ENCODE peak calls at places on chromosomes 2 and 18, in nine cellular contexts. T is adrenal gland, H is Peyer's patch, S is A549, I is RWPE2, W is cardiac muscle cell, M is uterus, Z is AG04450, F is psoas muscle. A is an unnamed sample.

GRCh38 chr2:110852541-110853263 is 120.3 kb downstream of the ACOXL start:
- DNase-seq in T (no peak), H (no peak), S (no peak), I (no peak), W (no peak), M (no peak), Z (no peak), F (no peak), A (no peak)

GRCh38 chr2:109623923-109624322 is 9.8 kb downstream of the SOWAHC start:
- DNase-seq in T (no peak), H (no peak), S (no peak), I (no peak), W (no peak), M (no peak), Z (no peak), F (no peak), A (no peak)

GRCh38 chr2:85886585-85886984 is 2.2 kb downstream of the ST3GAL5 start:
- DNase-seq in T (peak), H (no peak), S (peak), I (no peak), W (no peak), M (peak), Z (peak), F (peak), A (peak)

GRCh38 chr2:72712304-72712703 is 113.5 kb downstream of the EXOC6B start:
- DNase-seq in T (no peak), H (no peak), S (no peak), I (no peak), W (no peak), M (no peak), Z (no peak), F (no peak), A (no peak)

GRCh38 chr2:196293751-196294486 is 122.5 kb upstream of the STK17B start:
- DNase-seq in T (peak), H (no peak), S (peak), I (no peak), W (no peak), M (no peak), Z (peak), F (no peak), A (no peak)

GRCh38 chr2:97728091-97728596 is 14.8 kb downstream of the ZAP70 start:
- DNase-seq in T (no peak), H (no peak), S (no peak), I (peak), W (peak), M (no peak), Z (no peak), F (no peak), A (no peak)

GRCh38 chr2:83967854-83968253 is 491.2 kb downstream of the SUCLG1 start:
- DNase-seq in T (no peak), H (no peak), S (peak), I (no peak), W (no peak), M (no peak), Z (no peak), F (no peak), A (no peak)

GRCh38 chr2:118278046-118278445 is 189.8 kb downstream of the INSIG2 start:
- DNase-seq in T (no peak), H (no peak), S (peak), I (no peak), W (no peak), M (no peak), Z (no peak), F (no peak), A (no peak)

GRCh38 chr18:57649536-57650495 is 28.2 kb upstream of the NARS1 start:
- DNase-seq in T (peak), H (no peak), S (peak), I (no peak), W (no peak), M (no peak), Z (no peak), F (no peak), A (no peak)

GRCh38 chr2:239202836-239203235 is 198.0 kb downstream of the HDAC4 start:
- DNase-seq in T (no peak), H (no peak), S (no peak), I (no peak), W (no peak), M (no peak), Z (no peak), F (peak), A (no peak)

GRCh38 chr18:62505669-62506494 is 16.9 kb upstream of the ZCCHC2 start:
- DNase-seq in T (no peak), H (no peak), S (no peak), I (no peak), W (no peak), M (no peak), Z (no peak), F (no peak), A (no peak)

GRCh38 chr18:59516356-59517155 is 157.5 kb upstream of the LMAN1 start:
- DNase-seq in T (peak), H (no peak), S (peak), I (no peak), W (peak), M (peak), Z (peak), F (no peak), A (no peak)

GRCh38 chr2:168169097-168169745 is 78.2 kb downstream of the STK39 start:
- DNase-seq in T (no peak), H (no peak), S (no peak), I (no peak), W (no peak), M (no peak), Z (peak), F (no peak), A (no peak)

GRCh38 chr2:68155618-68156017 is 2.1 kb upstream of the PNO1 start:
- DNase-seq in T (no peak), H (no peak), S (no peak), I (no peak), W (no peak), M (no peak), Z (no peak), F (no peak), A (no peak)

GRCh38 chr2:39437522-39438296 is 624 bp upstream of the MAP4K3 start:
- DNase-seq in T (peak), H (peak), S (peak), I (no peak), W (no peak), M (peak), Z (no peak), F (peak), A (no peak)

GRCh38 chr18:48802543-48803428 is 148.0 kb downstream of the SMAD7 start:
- DNase-seq in T (no peak), H (no peak), S (no peak), I (peak), W (peak), M (peak), Z (no peak), F (peak), A (no peak)

GRCh38 chr2:165610591-165611029 is 141.1 kb downstream of the CSRNP3 start:
- DNase-seq in T (no peak), H (no peak), S (no peak), I (no peak), W (no peak), M (no peak), Z (no peak), F (no peak), A (no peak)

GRCh38 chr18:10012526-10012925 is 98.7 kb downstream of the VAPA start:
- DNase-seq in T (no peak), H (no peak), S (no peak), I (no peak), W (no peak), M (no peak), Z (no peak), F (no peak), A (no peak)

GRCh38 chr2:165198181-165198580 is 5.7 kb downstream of the SCN3A start:
- DNase-seq in T (no peak), H (no peak), S (no peak), I (no peak), W (no peak), M (no peak), Z (no peak), F (no peak), A (no peak)

GRCh38 chr2:890214-890613 is 60.4 kb upstream of the SNTG2 start:
- DNase-seq in T (no peak), H (no peak), S (no peak), I (no peak), W (no peak), M (no peak), Z (no peak), F (no peak), A (no peak)

GRCh38 chr2:45980161-45980852 is 316.9 kb upstream of the EPAS1 start:
- DNase-seq in T (no peak), H (no peak), S (no peak), I (no peak), W (no peak), M (no peak), Z (no peak), F (no peak), A (no peak)

GRCh38 chr2:186093168-186093567 is 354.6 kb downstream of the FSIP2 start:
- DNase-seq in T (no peak), H (no peak), S (no peak), I (no peak), W (no peak), M (no peak), Z (no peak), F (no peak), A (no peak)

GRCh38 chr2:68469935-68470334 is 2.5 kb downstream of the APLF start:
- DNase-seq in T (no peak), H (no peak), S (no peak), I (no peak), W (no peak), M (no peak), Z (no peak), F (no peak), A (no peak)

GRCh38 chr18:56648307-56648706 is 2.9 kb upstream of the WDR7 start:
- DNase-seq in T (no peak), H (no peak), S (no peak), I (no peak), W (no peak), M (no peak), Z (no peak), F (no peak), A (no peak)

GRCh38 chr18:56641714-56642331 is 3.4 kb upstream of the TXNL1 start:
- DNase-seq in T (no peak), H (no peak), S (peak), I (no peak), W (no peak), M (no peak), Z (no peak), F (no peak), A (no peak)

GRCh38 chr18:56650056-56650455 is 1.1 kb upstream of the WDR7 start:
- DNase-seq in T (no peak), H (no peak), S (no peak), I (no peak), W (no peak), M (no peak), Z (no peak), F (no peak), A (no peak)

GRCh38 chr18:56647071-56647470 is 4.1 kb upstream of the WDR7 start:
- DNase-seq in T (no peak), H (no peak), S (no peak), I (no peak), W (no peak), M (no peak), Z (no peak), F (no peak), A (no peak)

DNA sequence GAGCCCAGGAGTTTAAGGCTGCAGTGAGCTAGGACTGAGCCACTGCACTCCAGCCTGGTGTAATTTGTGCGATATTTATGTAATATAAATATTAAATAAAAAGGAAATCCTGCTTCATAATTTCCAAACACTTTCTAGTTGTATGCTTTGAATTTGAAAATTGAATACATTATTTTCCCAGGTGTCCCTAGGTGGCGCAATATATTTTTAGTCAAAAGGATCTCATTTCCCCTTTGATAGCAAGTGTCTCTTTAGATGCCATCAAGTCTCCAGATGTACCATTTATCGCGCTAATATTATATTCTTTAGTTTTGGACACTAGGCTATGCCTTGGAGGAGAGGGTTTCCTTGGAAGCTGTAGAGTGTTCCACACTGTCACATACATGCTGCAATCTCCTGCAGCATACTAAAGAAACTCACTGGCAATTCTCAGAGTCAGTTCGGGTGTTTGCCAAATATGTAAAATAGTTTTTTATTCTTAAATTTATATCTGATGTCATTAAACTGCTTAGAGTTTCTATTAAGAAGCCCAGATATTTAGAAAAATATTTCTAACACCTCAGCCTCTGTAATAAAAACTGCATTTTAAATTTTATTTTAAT is 5.6 kb upstream of the WDR7 start:
- DNase-seq in T (no peak), H (no peak), S (peak), I (no peak), W (peak), M (no peak), Z (no peak), F (no peak), A (no peak)
- TF ChIP-seq CTCF in T (peak), H (peak), S (peak), I (peak), W (peak), M (no peak), Z (peak), F (peak), A (peak)

DNA sequence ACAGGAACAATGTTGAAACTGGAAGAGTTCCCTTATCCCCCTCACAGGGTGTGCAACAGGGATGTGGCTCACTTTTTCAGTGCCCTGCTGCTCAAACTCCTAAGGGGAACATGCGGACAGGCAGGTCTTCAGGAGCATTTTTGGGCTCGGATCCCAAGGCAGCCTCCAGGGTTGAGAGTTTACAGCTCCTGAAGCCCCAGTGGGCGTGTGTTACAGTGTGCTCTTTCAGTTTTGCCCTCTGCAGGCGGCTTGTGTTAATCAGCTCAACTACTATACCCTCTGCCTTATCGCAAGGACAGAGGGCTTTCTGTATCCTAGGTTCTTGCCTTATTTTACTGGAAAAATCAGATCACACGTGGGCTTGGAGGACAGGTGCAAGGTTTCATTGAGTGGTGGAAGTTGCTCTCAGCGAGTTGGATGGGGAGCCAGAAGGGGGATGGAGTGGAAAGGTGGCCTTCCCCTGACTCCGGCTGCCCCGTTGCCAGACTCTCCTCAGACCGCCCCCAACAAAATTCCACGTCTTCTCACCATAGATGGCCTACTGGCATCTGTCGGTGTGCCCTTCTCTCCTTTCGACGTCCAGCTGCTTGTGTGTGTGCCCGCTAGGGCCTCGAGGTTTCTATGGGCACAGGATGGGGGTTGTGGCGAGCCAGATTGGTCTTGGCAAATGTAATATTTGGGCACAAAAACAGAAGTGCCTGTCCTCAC is 541.9 kb downstream of the TMX3 start:
- DNase-seq in T (no peak), H (no peak), S (peak), I (no peak), W (peak), M (no peak), Z (no peak), F (no peak), A (no peak)
- H3K4me3 ChIP-seq in T (no peak), H (no peak), S (no peak), I (no peak), W (no peak), M (no peak), Z (no peak), F (no peak), A (no peak)

GRCh38 chr2:25039126-25039525 is 2.8 kb upstream of the EFR3B start:
- DNase-seq in T (no peak), H (no peak), S (no peak), I (no peak), W (no peak), M (no peak), Z (no peak), F (no peak), A (no peak)

GRCh38 chr2:25043241-25043867 is 1.5 kb downstream of the EFR3B start:
- DNase-seq in T (no peak), H (no peak), S (peak), I (no peak), W (peak), M (no peak), Z (peak), F (no peak), A (peak)

GRCh38 chr2:25041928-25042320 is at the start of gene EFR3B:
- DNase-seq in T (peak), H (peak), S (peak), I (peak), W (peak), M (peak), Z (peak), F (peak), A (peak)

GRCh38 chr2:25042321-25043240 is 705 bp downstream of the EFR3B start:
- DNase-seq in T (peak), H (no peak), S (peak), I (no peak), W (peak), M (no peak), Z (no peak), F (peak), A (no peak)

GRCh38 chr2:25041307-25041927 is 459 bp upstream of the EFR3B start:
- DNase-seq in T (peak), H (peak), S (peak), I (peak), W (peak), M (peak), Z (no peak), F (peak), A (no peak)
- TF ChIP-seq CTCF in T (peak), H (no peak), S (peak), I (peak), W (peak), M (no peak), Z (peak), F (peak), A (peak)

DNA sequence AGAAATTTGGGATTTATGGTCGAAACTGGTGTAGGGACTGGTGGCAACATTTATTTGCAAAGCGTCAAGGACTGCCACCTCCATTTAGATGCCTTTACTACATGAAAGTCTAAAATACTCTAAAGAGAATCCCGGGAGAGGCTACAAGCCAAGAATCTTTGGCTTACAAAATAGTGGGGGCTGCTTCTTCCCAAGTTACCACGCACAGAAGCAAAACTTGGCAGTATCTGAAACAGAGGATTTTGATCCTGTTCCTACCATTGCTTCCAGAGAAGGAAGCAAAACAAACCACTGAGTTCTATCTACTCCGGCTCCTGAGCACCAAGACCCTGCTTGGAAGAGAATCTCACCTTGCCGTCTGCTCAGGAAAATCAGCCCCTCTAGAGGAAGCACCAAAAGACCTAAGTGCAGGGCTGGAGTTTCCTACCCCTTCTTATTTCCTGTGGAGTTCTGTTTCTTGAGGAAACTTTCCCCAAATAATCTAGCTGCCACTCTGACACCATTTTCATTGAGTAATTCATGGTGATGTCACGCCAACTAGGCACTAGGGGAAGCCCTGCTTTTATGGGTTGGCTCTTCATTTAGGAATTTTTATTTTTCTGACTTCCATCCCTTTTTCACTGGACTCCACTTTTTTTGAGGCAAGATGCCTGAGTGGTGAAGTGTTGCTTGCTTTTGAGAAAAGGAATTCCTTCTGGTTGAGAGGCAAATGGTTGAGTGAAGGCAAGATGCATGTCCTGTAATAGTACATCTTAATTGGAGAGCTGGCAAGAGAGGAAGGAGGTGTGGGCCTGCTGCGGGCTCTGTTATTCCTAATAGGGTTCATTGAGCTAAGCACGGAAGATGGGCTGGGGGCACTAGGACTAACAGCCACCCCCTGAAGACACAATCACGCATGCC is 36.8 kb upstream of the EML4 start:
- DNase-seq in T (no peak), H (no peak), S (peak), I (no peak), W (no peak), M (no peak), Z (peak), F (no peak), A (no peak)
- H3K4me3 ChIP-seq in T (no peak), H (peak), S (no peak), I (no peak), W (no peak), M (no peak), Z (peak), F (no peak), A (no peak)